ENCODE peak calls at places on chromosomes 1 and 21, in six cellular contexts. R, D, L, Z, O and X are unnamed samples.

GRCh38 chr1:8193840-8194406 is 124.0 kb upstream of the SLC45A1 start:
- DNase-seq in R (no peak), D (no peak), L (no peak), Z (no peak), O (no peak), X (no peak)

GRCh38 chr1:39115271-39116110 is 89.0 kb upstream of the MACF1 start:
- DNase-seq in R (no peak), D (peak), L (peak), Z (no peak), O (no peak), X (no peak)

GRCh38 chr1:109133815-109134214 is 19.9 kb downstream of the ELAPOR1 start:
- DNase-seq in R (no peak), D (peak), L (no peak), Z (no peak), O (no peak), X (no peak)

GRCh38 chr1:21397813-21398188 is 42.1 kb upstream of the NBPF3 start:
- DNase-seq in R (peak), D (no peak), L (no peak), Z (no peak), O (no peak), X (peak)

GRCh38 chr1:84772428-84772943 is 82.2 kb upstream of the SSX2IP start:
- DNase-seq in R (peak), D (peak), L (peak), Z (peak), O (no peak), X (peak)

GRCh38 chr21:41641821-41642368 is 125.0 kb downstream of the RIPK4 start:
- DNase-seq in R (no peak), D (peak), L (peak), Z (no peak), O (no peak), X (no peak)

GRCh38 chr1:54280652-54281051 is 80.7 kb downstream of the MRPL37 start:
- DNase-seq in R (no peak), D (no peak), L (no peak), Z (no peak), O (no peak), X (no peak)

GRCh38 chr1:229148041-229148671 is 122.8 kb upstream of the RAB4A start:
- DNase-seq in R (peak), D (peak), L (no peak), Z (no peak), O (no peak), X (no peak)

GRCh38 chr21:46161180-46161799 is 5.9 kb upstream of the FTCD start:
- DNase-seq in R (no peak), D (no peak), L (no peak), Z (no peak), O (peak), X (no peak)

GRCh38 chr1:65531972-65532570 is 111.6 kb downstream of the LEPR start:
- DNase-seq in R (no peak), D (no peak), L (no peak), Z (no peak), O (no peak), X (no peak)

GRCh38 chr1:41626146-41626545 is 141.7 kb upstream of the EDN2 start:
- DNase-seq in R (no peak), D (no peak), L (peak), Z (no peak), O (peak), X (no peak)

GRCh38 chr1:6065093-6065878 is 19.6 kb downstream of the KCNAB2 start:
- DNase-seq in R (no peak), D (peak), L (no peak), Z (no peak), O (peak), X (no peak)

GRCh38 chr1:5944848-5945167 is 47.4 kb downstream of the NPHP4 start:
- DNase-seq in R (no peak), D (no peak), L (no peak), Z (no peak), O (peak), X (no peak)

GRCh38 chr1:27356628-27357280 is 10.0 kb downstream of the MAP3K6 start:
- DNase-seq in R (peak), D (no peak), L (no peak), Z (no peak), O (no peak), X (no peak)

GRCh38 chr1:47031059-47031458 is 7.6 kb downstream of the CYP4X1 start:
- DNase-seq in R (no peak), D (peak), L (peak), Z (no peak), O (no peak), X (no peak)

GRCh38 chr1:32345289-32345827 is 9.3 kb upstream of the MARCKSL1 start:
- DNase-seq in R (no peak), D (peak), L (no peak), Z (no peak), O (no peak), X (no peak)

GRCh38 chr1:38068980-38069340 is 22.4 kb upstream of the POU3F1 start:
- DNase-seq in R (no peak), D (no peak), L (no peak), Z (no peak), O (no peak), X (no peak)

GRCh38 chr1:7458946-7459345 is 312.1 kb upstream of the VAMP3 start:
- DNase-seq in R (no peak), D (no peak), L (no peak), Z (no peak), O (no peak), X (no peak)

GRCh38 chr21:18218331-18218730 is 26.3 kb upstream of the CHODL start:
- DNase-seq in R (no peak), D (no peak), L (no peak), Z (no peak), O (no peak), X (no peak)

GRCh38 chr1:158037876-158038359 is 44.5 kb downstream of the KIRREL1 start:
- DNase-seq in R (no peak), D (peak), L (peak), Z (no peak), O (no peak), X (no peak)

GRCh38 chr1:65141394-65141793 is 6.6 kb upstream of the AK4 start:
- DNase-seq in R (no peak), D (peak), L (peak), Z (no peak), O (no peak), X (no peak)

GRCh38 chr1:92587445-92587844 is 100.7 kb upstream of the GFI1 start:
- DNase-seq in R (no peak), D (no peak), L (no peak), Z (no peak), O (no peak), X (no peak)

GRCh38 chr1:92585831-92586230 is 99.1 kb upstream of the GFI1 start:
- DNase-seq in R (no peak), D (no peak), L (peak), Z (peak), O (no peak), X (no peak)

GRCh38 chr1:92583821-92584760 is 97.4 kb upstream of the GFI1 start:
- DNase-seq in R (no peak), D (peak), L (peak), Z (no peak), O (no peak), X (no peak)
- TF ChIP-seq CTCF in R (no peak), D (no peak), L (no peak), Z (no peak), O (no peak), X (peak)

DNA sequence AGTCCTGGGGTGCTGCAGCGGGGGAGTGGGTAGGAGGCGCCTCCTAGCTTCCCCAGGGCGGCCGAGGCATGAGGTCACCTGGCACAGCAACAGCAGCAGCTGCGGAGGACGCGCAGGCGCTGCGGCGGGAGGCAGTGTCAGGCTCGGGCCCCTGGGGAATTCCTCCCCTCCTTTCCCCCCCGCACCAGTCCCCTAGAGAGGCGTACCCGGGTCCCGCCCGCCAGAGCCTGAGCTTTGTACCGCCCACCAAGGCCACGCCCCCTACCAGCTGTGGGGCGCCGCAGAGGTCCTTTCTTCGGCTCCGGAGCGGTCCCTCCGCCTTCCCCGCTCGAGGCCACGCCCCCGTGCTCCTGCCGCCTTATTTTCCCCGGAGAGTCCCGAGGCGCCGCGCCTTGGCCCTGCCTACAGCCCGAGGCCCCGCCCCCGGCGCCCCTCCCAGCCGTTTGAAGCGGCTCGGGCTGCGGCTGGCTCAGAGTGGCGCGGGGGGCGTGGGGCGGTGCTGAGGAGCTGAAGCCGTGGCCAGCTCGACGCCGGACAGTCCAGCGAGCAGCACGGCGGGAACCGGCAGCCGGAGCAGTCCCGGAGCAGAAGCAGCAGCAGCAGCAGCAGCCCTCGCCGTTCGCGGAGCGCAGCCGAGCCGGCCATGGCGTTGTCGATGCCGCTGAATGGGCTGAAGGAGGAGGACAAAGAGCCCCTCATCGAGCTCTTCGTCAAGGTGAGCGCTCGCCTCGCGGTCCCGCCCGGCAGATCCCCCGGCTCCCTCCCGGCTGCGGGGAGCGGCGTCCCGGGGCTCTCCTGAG is at the start of gene CLIC4:
- DNase-seq in R (peak), D (peak), L (peak), Z (peak), O (peak), X (peak)
- TF ChIP-seq CTCF in R (no peak), D (peak), L (no peak), Z (peak), O (no peak), X (no peak)

DNA sequence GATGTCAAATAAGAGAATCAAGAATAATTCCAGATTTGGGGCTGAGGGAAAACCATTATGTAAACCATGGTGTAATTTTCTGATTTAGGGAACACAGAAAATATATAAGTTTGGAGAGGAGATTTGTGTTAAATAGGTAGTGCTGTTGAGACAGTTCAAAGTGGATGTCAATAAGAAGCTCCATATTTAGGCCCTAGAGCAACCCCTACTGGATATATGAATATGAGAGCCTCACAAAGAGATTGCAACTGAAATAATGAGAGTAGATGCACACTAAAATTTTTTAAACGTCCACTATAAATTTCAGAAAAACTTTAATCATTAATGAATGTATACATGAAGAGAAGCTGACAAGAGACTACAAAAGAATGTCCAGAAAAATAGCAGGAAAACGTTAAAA is 1447.8 kb upstream of the PRMT6 start:
- DNase-seq in R (no peak), D (peak), L (peak), Z (no peak), O (no peak), X (no peak)
- TF ChIP-seq CTCF in R (no peak), D (peak), L (no peak), Z (no peak), O (peak), X (peak)

DNA sequence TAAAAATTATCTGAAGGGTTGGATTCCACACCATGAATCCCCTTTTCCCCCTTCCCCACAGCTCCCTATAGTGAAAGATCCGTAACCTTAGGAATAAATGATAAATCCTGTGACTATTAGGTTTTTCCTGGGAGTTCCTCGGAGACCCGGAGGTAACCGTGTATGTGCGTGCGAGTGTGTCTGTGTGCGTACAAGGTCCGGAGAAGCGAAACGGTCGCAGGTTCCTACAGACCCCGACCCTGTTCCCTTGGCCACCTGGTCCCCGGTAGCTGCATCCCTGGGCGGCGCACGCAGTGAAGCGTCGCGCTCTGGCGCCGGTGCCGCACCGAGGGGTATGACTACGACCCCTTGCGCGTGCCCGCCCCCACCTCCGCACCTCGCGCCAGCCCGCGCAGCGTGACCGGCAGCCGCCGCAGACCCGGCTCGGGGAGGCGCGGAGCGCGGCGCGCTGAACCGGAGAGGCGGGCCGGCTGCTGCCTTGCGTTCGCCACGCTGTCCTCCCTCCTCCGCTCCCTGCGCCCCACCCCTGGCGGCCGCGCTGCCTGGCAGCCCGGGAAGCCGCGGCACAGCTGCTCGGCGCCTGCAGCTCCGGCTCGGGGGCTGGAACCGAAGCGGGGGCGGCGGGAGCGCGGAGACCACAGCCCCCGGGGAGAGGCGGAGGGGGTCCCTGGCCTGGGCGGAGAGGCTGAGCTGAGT is at the start of gene AK5:
- DNase-seq in R (peak), D (peak), L (peak), Z (peak), O (no peak), X (peak)
- TF ChIP-seq CTCF in R (no peak), D (no peak), L (no peak), Z (no peak), O (peak), X (peak)